ENCODE peak calls at places on chromosomes 12 and 14, in five cellular contexts. E, X, J, V and P are unnamed samples.

GRCh38 chr14:101711041-101711861 is 50.3 kb upstream of the PPP2R5C start:
- DNase-seq in E (no peak), X (no peak), J (peak; percentile 14), V (peak; percentile 5), P (no peak)

GRCh38 chr14:94355191-94355794 is 32.2 kb upstream of the SERPINA6 start:
- DNase-seq in E (no peak), X (peak; percentile 65), J (no peak), V (peak; percentile 60), P (no peak)

GRCh38 chr12:70663838-70664237 is 26.6 kb upstream of the PTPRB start:
- DNase-seq in E (no peak), X (no peak), J (no peak), V (no peak), P (no peak)

GRCh38 chr14:59352951-59353350 is 112.2 kb downstream of the GPR135 start:
- DNase-seq in E (no peak), X (no peak), J (no peak), V (no peak), P (no peak)

GRCh38 chr12:1593232-1594044 is 943 bp downstream of the FBXL14 start:
- DNase-seq in E (no peak), X (no peak), J (peak; percentile 67), V (peak; percentile 68), P (no peak)

GRCh38 chr12:88833641-88834116 is 253.4 kb upstream of the KITLG start:
- DNase-seq in E (no peak), X (peak; percentile 20), J (no peak), V (no peak), P (no peak)

GRCh38 chr12:84950971-84951546 is 38.5 kb upstream of the SLC6A15 start:
- DNase-seq in E (no peak), X (no peak), J (no peak), V (no peak), P (no peak)

GRCh38 chr12:24911284-24911791 is 37.6 kb downstream of the BCAT1 start:
- DNase-seq in E (no peak), X (peak; percentile 98), J (no peak), V (no peak), P (no peak)

GRCh38 chr12:12319501-12320322 is 30.3 kb downstream of the MANSC1 start:
- DNase-seq in E (no peak), X (no peak), J (no peak), V (no peak), P (no peak)

GRCh38 chr12:76755829-76756379 is 8.0 kb upstream of the ZDHHC17 start:
- DNase-seq in E (no peak), X (no peak), J (no peak), V (no peak), P (no peak)

GRCh38 chr12:93060666-93061413 is 131.7 kb upstream of the EEA1 start:
- DNase-seq in E (no peak), X (peak; percentile 57), J (no peak), V (no peak), P (no peak)

GRCh38 chr12:98968896-98969295 is 323.8 kb downstream of the APAF1 start:
- DNase-seq in E (no peak), X (no peak), J (no peak), V (no peak), P (no peak)

GRCh38 chr14:54278087-54278486 is 118.7 kb upstream of the CDKN3 start:
- DNase-seq in E (no peak), X (no peak), J (no peak), V (no peak), P (no peak)

GRCh38 chr14:20799444-20799843 is 3.2 kb downstream of the RNASE1 start:
- DNase-seq in E (no peak), X (no peak), J (no peak), V (no peak), P (no peak)

GRCh38 chr14:77707355-77707723 is 484 bp downstream of the ALKBH1 start:
- DNase-seq in E (no peak), X (peak; percentile 63), J (no peak), V (no peak), P (peak; percentile 13)

GRCh38 chr14:94681300-94682060 is 69.3 kb downstream of the SERPINA3 start:
- DNase-seq in E (no peak), X (peak; percentile 42), J (no peak), V (peak; percentile 32), P (peak; percentile 35)

GRCh38 chr12:70719672-70720420 is 82.6 kb upstream of the PTPRB start:
- DNase-seq in E (no peak), X (peak; percentile 36), J (no peak), V (no peak), P (no peak)

GRCh38 chr12:104648746-104649145 is 192.0 kb downstream of the CHST11 start:
- DNase-seq in E (no peak), X (no peak), J (no peak), V (no peak), P (no peak)

GRCh38 chr14:71237556-71237955 is 330.3 kb downstream of the PCNX1 start:
- DNase-seq in E (no peak), X (no peak), J (no peak), V (no peak), P (no peak)

GRCh38 chr12:116533343-116534248 is 25.6 kb upstream of the MAP1LC3B2 start:
- DNase-seq in E (peak; percentile 31), X (peak; percentile 83), J (peak; percentile 90), V (peak; percentile 79), P (peak; percentile 62)
- TF ChIP-seq POLR2A in E (peak; percentile 36), X (no peak), J (no peak), V (no peak), P (no peak)

GRCh38 chr12:45989857-45990467 is 412 bp downstream of the SCAF11 start:
- DNase-seq in E (no peak), X (peak; percentile 47), J (no peak), V (peak; percentile 51), P (peak; percentile 8)
- TF ChIP-seq POLR2A in E (no peak), X (no peak), J (peak; percentile 64), V (no peak), P (peak; percentile 57)

GRCh38 chr12:51820721-51821422 is 27.6 kb downstream of the FIGNL2 start:
- DNase-seq in E (no peak), X (peak; percentile 60), J (peak; percentile 65), V (peak; percentile 60), P (peak; percentile 65)
- TF ChIP-seq POLR2A in E (no peak), X (peak; percentile 53), J (no peak), V (no peak), P (no peak)

GRCh38 chr14:104282332-104283196 is 144.2 kb downstream of the KIF26A start:
- DNase-seq in E (peak; percentile 0), X (no peak), J (no peak), V (peak; percentile 18), P (no peak)
- TF ChIP-seq POLR2A in E (no peak), X (no peak), J (peak; percentile 12), V (no peak), P (no peak)

DNA sequence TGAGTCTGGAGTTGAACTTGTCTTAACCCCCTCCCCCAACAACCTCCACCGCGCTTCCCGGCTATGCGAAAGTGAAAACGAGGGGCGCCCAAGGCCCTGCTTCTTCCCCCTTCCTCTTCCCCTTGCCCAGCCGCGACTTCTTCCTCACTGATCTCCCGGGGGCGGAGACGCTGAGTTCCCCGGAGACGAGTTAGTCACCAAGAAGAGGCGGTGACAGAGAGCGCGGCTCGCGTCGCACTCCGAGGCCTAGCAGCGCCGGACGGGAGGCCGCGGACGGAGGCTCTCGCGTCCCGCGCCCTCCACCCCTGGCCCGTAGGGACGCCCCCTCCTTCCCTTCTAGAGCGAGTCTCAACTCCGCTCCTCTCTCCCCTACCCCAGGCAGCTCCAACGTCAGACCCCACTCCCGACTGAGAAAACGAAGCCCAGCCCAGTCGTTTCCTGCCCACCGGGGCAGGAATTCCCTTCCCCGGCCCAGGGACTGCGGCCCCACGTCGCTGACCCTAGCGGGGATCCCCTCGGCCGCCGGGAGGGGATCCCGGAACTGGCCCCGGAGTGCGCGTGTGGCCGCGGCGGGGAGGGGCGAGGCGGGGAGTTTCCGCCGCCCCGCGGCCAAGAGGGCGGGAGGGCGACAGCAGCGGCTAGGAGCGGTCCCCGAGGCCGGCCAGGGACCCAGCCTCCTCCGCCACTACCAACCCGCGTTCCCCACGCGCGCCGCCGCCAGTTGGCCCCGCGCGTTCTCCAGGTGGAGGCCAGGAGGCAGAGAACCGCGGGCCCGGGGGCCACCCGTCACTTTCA is 1.4 kb downstream of the BAZ1A start:
- DNase-seq in E (peak; percentile 69), X (no peak), J (peak; percentile 93), V (peak; percentile 82), P (peak; percentile 56)
- TF ChIP-seq POLR2A in E (peak; percentile 79), X (peak; percentile 83), J (peak; percentile 69), V (no peak), P (peak; percentile 78)

DNA sequence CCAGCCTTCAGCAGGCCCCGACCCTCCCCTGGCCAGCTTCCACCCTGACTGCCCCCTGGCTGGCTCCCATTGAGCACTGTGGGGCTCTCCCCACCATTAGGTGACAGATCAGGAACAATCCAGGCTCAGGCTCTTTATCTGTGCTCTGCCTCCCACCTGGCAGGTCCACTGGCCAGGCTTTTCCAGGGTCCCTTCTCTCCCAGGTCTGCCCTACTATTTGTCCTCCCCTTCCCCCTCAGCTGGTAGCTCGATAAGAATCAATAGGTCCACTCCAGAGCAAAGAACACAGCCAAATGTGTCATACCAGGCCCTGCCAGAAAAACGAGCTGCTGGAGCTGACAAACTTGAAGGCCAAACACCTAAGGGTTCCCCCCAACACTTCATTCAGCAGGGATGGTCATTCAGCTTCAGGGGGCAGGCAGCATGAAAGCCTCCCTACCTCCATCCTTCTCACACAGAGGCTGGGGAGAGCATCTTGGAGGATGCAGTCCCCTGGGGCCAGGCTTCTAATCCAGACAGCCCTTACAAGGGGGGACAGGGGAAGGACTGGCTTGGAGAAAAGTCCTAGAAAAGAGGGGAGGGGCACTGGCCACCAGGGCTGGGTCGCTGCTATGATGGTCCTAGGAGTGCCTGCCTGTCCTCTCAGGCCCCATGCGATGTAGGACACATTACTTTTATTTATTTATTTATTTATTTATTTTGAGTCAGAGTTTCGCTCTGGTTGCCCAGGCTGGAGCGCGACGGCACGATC is 1.9 kb upstream of the KRT18 start:
- DNase-seq in E (no peak), X (no peak), J (no peak), V (peak; percentile 55), P (no peak)
- TF ChIP-seq POLR2A in E (no peak), X (no peak), J (no peak), V (no peak), P (no peak)

DNA sequence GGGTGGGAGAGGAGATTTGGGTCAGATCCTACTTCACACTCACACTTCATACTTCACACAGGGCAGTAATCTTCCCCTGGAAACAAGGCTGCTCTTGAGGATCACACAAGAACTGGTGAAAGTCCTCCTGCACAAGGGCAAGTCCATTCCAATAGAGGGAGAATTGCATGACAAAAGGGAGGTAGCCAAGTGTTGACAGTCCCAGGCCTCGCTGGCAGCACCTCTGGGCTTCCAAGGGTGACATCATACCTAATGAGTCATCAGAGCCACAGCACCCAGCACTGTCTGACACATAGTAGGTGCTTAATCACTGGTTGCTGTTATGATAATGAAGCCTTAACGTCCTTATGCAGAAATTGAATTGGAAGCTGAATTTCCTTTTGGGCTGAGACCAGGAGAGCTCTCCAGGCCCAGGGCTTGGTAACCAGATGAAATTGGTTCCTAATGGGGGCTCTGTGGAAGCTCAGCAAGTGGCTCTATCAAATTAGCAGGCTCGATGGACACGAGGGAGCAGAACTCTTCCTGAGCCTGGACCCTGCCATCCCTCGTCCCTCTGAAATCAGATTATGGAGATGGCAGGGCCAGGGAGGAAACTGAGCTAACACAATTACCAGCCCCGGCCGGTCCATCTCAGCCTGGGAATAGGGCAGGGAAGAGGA is 58.8 kb upstream of the ACTN1 start:
- DNase-seq in E (no peak), X (peak; percentile 52), J (no peak), V (no peak), P (no peak)
- TF ChIP-seq POLR2A in E (no peak), X (no peak), J (no peak), V (no peak), P (no peak)